ENCODE peak calls at places on chromosome 20, in four cellular contexts. D is HCEC 1CT; Q is stimulated activated effector memory CD8-positive, alpha-beta T cell treated with anti-CD3 and anti-CD28 coated beads, Interleukin-12 subunit alpha, Interleukin-12 subunit beta, amount 100 ng/mL, for 72 hours; J is effector memory CD8-positive, alpha-beta T cell. N is an unnamed sample.

GRCh38 chr20:47691632-47692031 is 93.6 kb downstream of the SULF2 start:
- DNase-seq in D (no peak), Q (no peak), J (no peak), N (no peak)

GRCh38 chr20:34997171-34997570 is 41.5 kb downstream of the MYH7B start:
- DNase-seq in D (no peak), J (peak), Q (no peak), N (peak)

GRCh38 chr20:19849341-19850189 is 91.5 kb downstream of the RIN2 start:
- DNase-seq in D (no peak), J (no peak), Q (no peak), N (peak)

GRCh38 chr20:58064411-58065010 is 163.9 kb downstream of the ANKRD60 start:
- DNase-seq in J (no peak), D (no peak), Q (no peak), N (no peak)

GRCh38 chr20:18477821-18478220 is 10.6 kb downstream of the POLR3F start:
- DNase-seq in Q (no peak), J (no peak), D (no peak), N (no peak)

GRCh38 chr20:3744806-3745685 is 12.6 kb downstream of the HSPA12B start:
- DNase-seq in Q (peak), D (no peak), J (peak), N (no peak)

GRCh38 chr20:21102252-21102609 is 3.9 kb downstream of the LINC00237 start:
- DNase-seq in Q (peak), D (no peak), J (no peak), N (peak)

GRCh38 chr20:37377346-37378081 is 31.6 kb downstream of the SRC start:
- DNase-seq in D (no peak), J (no peak), Q (no peak), N (no peak)

GRCh38 chr20:33654680-33655161 is 7.4 kb upstream of the C20orf144 start:
- DNase-seq in J (no peak), Q (no peak), D (no peak), N (no peak)

GRCh38 chr20:47778398-47779354 is 6.6 kb downstream of the SULF2 start:
- DNase-seq in J (no peak), Q (no peak), D (no peak), N (no peak)

GRCh38 chr20:57210054-57210910 is 56.2 kb downstream of the BMP7 start:
- DNase-seq in Q (no peak), D (no peak), J (no peak), N (no peak)

GRCh38 chr20:50126662-50127061 is 13.7 kb upstream of the UBE2V1 start:
- DNase-seq in Q (no peak), D (no peak), J (no peak), N (no peak)